ENCODE peak calls at places on chromosome X, in six cellular contexts. One of them, this sample, is unnamed.

GRCh38 chrX:129472116-129472515 is 51.2 kb downstream of the SMARCA1 start:
- DNase-seq in DMS 273 treated with DMSO at 0.1 percent for 48 hours: no peak
- DNase-seq in substantia nigra: no peak
- DNase-seq in NCI-H1092 treated with DMSO at 0.1 percent for 48 hours: no peak
- DNase-seq in mucosa of gallbladder: no peak
- DNase-seq in Caki2: no peak
- DNase-seq in this sample: no peak

GRCh38 chrX:110665636-110666035 is 130.0 kb downstream of the CHRDL1 start:
- DNase-seq in DMS 273 treated with DMSO at 0.1 percent for 48 hours: no peak
- DNase-seq in substantia nigra: peak
- DNase-seq in NCI-H1092 treated with DMSO at 0.1 percent for 48 hours: peak
- DNase-seq in mucosa of gallbladder: peak
- DNase-seq in Caki2: peak
- DNase-seq in this sample: peak

GRCh38 chrX:1646009-1646408 is 31.1 kb downstream of the ASMT start:
- DNase-seq in DMS 273 treated with DMSO at 0.1 percent for 48 hours: no peak
- DNase-seq in substantia nigra: no peak
- DNase-seq in NCI-H1092 treated with DMSO at 0.1 percent for 48 hours: no peak
- DNase-seq in mucosa of gallbladder: no peak
- DNase-seq in Caki2: no peak
- DNase-seq in this sample: no peak

GRCh38 chrX:96907888-96908287 is 24.2 kb downstream of the RPA4 start:
- DNase-seq in DMS 273 treated with DMSO at 0.1 percent for 48 hours: no peak
- DNase-seq in substantia nigra: no peak
- DNase-seq in NCI-H1092 treated with DMSO at 0.1 percent for 48 hours: no peak
- DNase-seq in mucosa of gallbladder: no peak
- DNase-seq in Caki2: no peak
- DNase-seq in this sample: no peak

GRCh38 chrX:10231461-10231860 is 74.7 kb downstream of the CLCN4 start:
- DNase-seq in DMS 273 treated with DMSO at 0.1 percent for 48 hours: no peak
- DNase-seq in substantia nigra: no peak
- DNase-seq in NCI-H1092 treated with DMSO at 0.1 percent for 48 hours: no peak
- DNase-seq in mucosa of gallbladder: no peak
- DNase-seq in Caki2: peak
- DNase-seq in this sample: no peak

GRCh38 chrX:72201836-72202536 is 20.4 kb downstream of the PIN4 start:
- DNase-seq in DMS 273 treated with DMSO at 0.1 percent for 48 hours: no peak
- DNase-seq in substantia nigra: no peak
- DNase-seq in NCI-H1092 treated with DMSO at 0.1 percent for 48 hours: no peak
- DNase-seq in mucosa of gallbladder: no peak
- DNase-seq in Caki2: no peak
- DNase-seq in this sample: no peak

GRCh38 chrX:43693602-43694406 is 37.7 kb downstream of the MAOA start:
- DNase-seq in DMS 273 treated with DMSO at 0.1 percent for 48 hours: no peak
- DNase-seq in substantia nigra: no peak
- DNase-seq in NCI-H1092 treated with DMSO at 0.1 percent for 48 hours: peak
- DNase-seq in mucosa of gallbladder: no peak
- DNase-seq in Caki2: peak
- DNase-seq in this sample: no peak

GRCh38 chrX:22056235-22056634 is 24.1 kb downstream of the PHEX start:
- DNase-seq in DMS 273 treated with DMSO at 0.1 percent for 48 hours: no peak
- DNase-seq in substantia nigra: no peak
- DNase-seq in NCI-H1092 treated with DMSO at 0.1 percent for 48 hours: no peak
- DNase-seq in mucosa of gallbladder: no peak
- DNase-seq in Caki2: no peak
- DNase-seq in this sample: no peak

GRCh38 chrX:40469316-40469715 is 111.5 kb upstream of the ATP6AP2 start:
- DNase-seq in DMS 273 treated with DMSO at 0.1 percent for 48 hours: no peak
- DNase-seq in substantia nigra: no peak
- DNase-seq in NCI-H1092 treated with DMSO at 0.1 percent for 48 hours: no peak
- DNase-seq in mucosa of gallbladder: no peak
- DNase-seq in Caki2: no peak
- DNase-seq in this sample: no peak

GRCh38 chrX:3576886-3577516 is 136.4 kb downstream of the PRKX start:
- DNase-seq in DMS 273 treated with DMSO at 0.1 percent for 48 hours: peak
- DNase-seq in substantia nigra: no peak
- DNase-seq in NCI-H1092 treated with DMSO at 0.1 percent for 48 hours: no peak
- DNase-seq in mucosa of gallbladder: no peak
- DNase-seq in Caki2: no peak
- DNase-seq in this sample: no peak

GRCh38 chrX:15451913-15452312 is 41.2 kb downstream of the PIR start:
- DNase-seq in DMS 273 treated with DMSO at 0.1 percent for 48 hours: peak
- DNase-seq in substantia nigra: no peak
- DNase-seq in NCI-H1092 treated with DMSO at 0.1 percent for 48 hours: no peak
- DNase-seq in mucosa of gallbladder: no peak
- DNase-seq in Caki2: no peak
- DNase-seq in this sample: no peak

GRCh38 chrX:111728096-111728495 is 47.1 kb downstream of the ALG13 start:
- DNase-seq in DMS 273 treated with DMSO at 0.1 percent for 48 hours: no peak
- DNase-seq in substantia nigra: no peak
- DNase-seq in NCI-H1092 treated with DMSO at 0.1 percent for 48 hours: no peak
- DNase-seq in mucosa of gallbladder: no peak
- DNase-seq in Caki2: peak
- DNase-seq in this sample: no peak

GRCh38 chrX:14440109-14440508 is 89.2 kb upstream of the GLRA2 start:
- DNase-seq in DMS 273 treated with DMSO at 0.1 percent for 48 hours: no peak
- DNase-seq in substantia nigra: no peak
- DNase-seq in NCI-H1092 treated with DMSO at 0.1 percent for 48 hours: no peak
- DNase-seq in mucosa of gallbladder: no peak
- DNase-seq in Caki2: no peak
- DNase-seq in this sample: no peak

GRCh38 chrX:132908891-132909290 is 49.5 kb downstream of the HS6ST2 start:
- DNase-seq in DMS 273 treated with DMSO at 0.1 percent for 48 hours: no peak
- DNase-seq in substantia nigra: no peak
- DNase-seq in NCI-H1092 treated with DMSO at 0.1 percent for 48 hours: no peak
- DNase-seq in mucosa of gallbladder: no peak
- DNase-seq in Caki2: no peak
- DNase-seq in this sample: no peak

GRCh38 chrX:24846551-24847170 is 152.9 kb downstream of the POLA1 start:
- DNase-seq in DMS 273 treated with DMSO at 0.1 percent for 48 hours: no peak
- DNase-seq in substantia nigra: no peak
- DNase-seq in NCI-H1092 treated with DMSO at 0.1 percent for 48 hours: peak
- DNase-seq in mucosa of gallbladder: no peak
- DNase-seq in Caki2: no peak
- DNase-seq in this sample: no peak